ENCODE peak calls at places on chromosome 3, in ten cellular contexts. H is body of pancreas, B is transverse colon, F is gastrocnemius medialis, X is heart left ventricle, O is tibial nerve, D is prostate gland, U is H1, J is spleen, C is GM12878. V is an unnamed sample.

GRCh38 chr3:102354818-102355515 is 79.8 kb upstream of the ZPLD1 start:
- DNase-seq in F (no peak), O (no peak), H (no peak), U (no peak), J (no peak), D (no peak), B (no peak), X (no peak), C (no peak), V (no peak)

GRCh38 chr3:196519738-196520122 is 4.6 kb upstream of the SMCO1 start:
- DNase-seq in H (no peak), O (no peak), J (no peak), F (no peak), B (no peak), X (no peak), U (no peak), C (no peak), D (no peak), V (no peak)

GRCh38 chr3:11768604-11769003 is 78.1 kb downstream of the TAMM41 start:
- DNase-seq in X (no peak), H (no peak), O (no peak), B (no peak), F (no peak), J (no peak), U (no peak), C (no peak), D (no peak), V (no peak)

GRCh38 chr3:140753865-140754754 is 76.2 kb downstream of the TRIM42 start:
- DNase-seq in B (no peak), X (no peak), F (no peak), J (no peak), C (peak; percentile 87), O (no peak), H (no peak), U (no peak), D (no peak), V (no peak)

GRCh38 chr3:193945126-193945525 is 190.8 kb upstream of the HES1 start:
- DNase-seq in J (no peak), B (no peak), O (peak; percentile 15), D (no peak), C (no peak), U (no peak), F (no peak), H (no peak), X (no peak), V (no peak)

GRCh38 chr3:50204052-50204803 is 843 bp upstream of the SLC38A3 start:
- DNase-seq in U (no peak), O (no peak), J (no peak), D (no peak), C (no peak), H (no peak), F (no peak), X (no peak), B (no peak), V (no peak)

GRCh38 chr3:113173102-113173501 is 38.3 kb upstream of the BOC start:
- DNase-seq in F (no peak), C (no peak), J (no peak), X (no peak), U (no peak), B (no peak), O (no peak), H (no peak), D (no peak), V (no peak)

GRCh38 chr3:142866841-142867631 is 21.8 kb downstream of the PCOLCE2 start:
- DNase-seq in X (no peak), J (no peak), D (no peak), B (no peak), H (peak; percentile 35), C (no peak), O (no peak), F (no peak), U (peak; percentile 84), V (no peak)

GRCh38 chr3:42012378-42012934 is 50.6 kb upstream of the ULK4 start:
- DNase-seq in B (no peak), U (no peak), X (no peak), J (no peak), F (no peak), C (no peak), O (no peak), D (no peak), H (no peak), V (no peak)

GRCh38 chr3:42013652-42014442 is 51.9 kb upstream of the ULK4 start:
- DNase-seq in U (no peak), B (peak; percentile 55), O (no peak), D (no peak), H (peak; percentile 43), C (no peak), J (peak; percentile 92), F (peak; percentile 10), X (peak; percentile 44), V (peak; percentile 35)

GRCh38 chr3:42014949-42015533 is 53.1 kb upstream of the ULK4 start:
- DNase-seq in B (peak; percentile 55), U (no peak), D (no peak), O (peak; percentile 30), C (no peak), H (peak; percentile 42), X (peak; percentile 66), J (peak; percentile 87), F (peak; percentile 31), V (peak; percentile 37)

GRCh38 chr3:42014443-42014945 is 52.6 kb upstream of the ULK4 start:
- DNase-seq in O (no peak), D (no peak), J (no peak), F (no peak), U (no peak), X (peak; percentile 36), B (peak; percentile 26), H (no peak), C (no peak), V (no peak)

GRCh38 chr3:42012935-42013651 is 51.2 kb upstream of the ULK4 start:
- DNase-seq in D (peak; percentile 58), U (no peak), C (peak; percentile 86), O (peak; percentile 32), X (peak; percentile 83), F (peak; percentile 54), B (peak; percentile 86), J (peak; percentile 97), H (peak; percentile 73), V (peak; percentile 65)
- TF ChIP-seq POLR2A in D (no peak), U (no peak), C (peak; percentile 88), O (no peak), X (no peak), F (peak; percentile 45), B (peak; percentile 79), J (no peak), H (peak; percentile 65), V (no peak)

DNA sequence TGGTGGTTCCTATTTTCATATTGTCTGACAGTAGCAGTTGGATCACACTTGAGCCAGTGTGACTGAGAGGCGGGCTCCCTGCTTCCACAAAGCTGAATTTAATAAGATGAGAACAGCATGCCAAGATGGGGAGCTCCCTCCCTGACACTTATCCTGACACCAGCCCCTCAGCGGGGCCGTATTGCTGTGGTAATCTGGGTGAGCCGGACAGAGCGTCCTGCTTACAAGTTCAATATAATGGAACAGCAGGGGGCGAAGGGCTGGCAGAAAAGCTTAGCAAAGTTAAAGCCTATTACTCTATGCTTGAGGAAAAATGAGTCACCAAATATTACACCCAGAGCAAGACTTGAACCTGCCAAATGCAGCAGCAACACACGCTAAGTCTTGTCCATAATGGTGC is 163.9 kb upstream of the CMC1 start:
- DNase-seq in C (no peak), O (peak; percentile 20), X (no peak), J (no peak), B (no peak), F (no peak), H (peak; percentile 16), D (no peak), U (peak; percentile 50), V (peak; percentile 15)
- TF ChIP-seq CTCF in C (no peak), O (no peak), X (no peak), J (no peak), B (no peak), F (no peak), H (peak; percentile 20), D (no peak), U (no peak), V (no peak)

GRCh38 chr3:110413291-110413690 is 658.3 kb upstream of the NECTIN3 start:
- DNase-seq in O (no peak), F (no peak), H (no peak), U (no peak), C (no peak), J (no peak), X (no peak), B (no peak), D (no peak), V (no peak)
- H3K36me3 ChIP-seq in O (no peaks in the 10 kb centered on the region), F (no peaks in the 10 kb centered on the region), H (no peaks in the 10 kb centered on the region), U (no peaks in the 10 kb centered on the region), C (no peaks in the 10 kb centered on the region), J (no peaks in the 10 kb centered on the region), X (no peaks in the 10 kb centered on the region), B (no peaks in the 10 kb centered on the region), D (no peaks in the 10 kb centered on the region), V (no peaks in the 10 kb centered on the region)

DNA sequence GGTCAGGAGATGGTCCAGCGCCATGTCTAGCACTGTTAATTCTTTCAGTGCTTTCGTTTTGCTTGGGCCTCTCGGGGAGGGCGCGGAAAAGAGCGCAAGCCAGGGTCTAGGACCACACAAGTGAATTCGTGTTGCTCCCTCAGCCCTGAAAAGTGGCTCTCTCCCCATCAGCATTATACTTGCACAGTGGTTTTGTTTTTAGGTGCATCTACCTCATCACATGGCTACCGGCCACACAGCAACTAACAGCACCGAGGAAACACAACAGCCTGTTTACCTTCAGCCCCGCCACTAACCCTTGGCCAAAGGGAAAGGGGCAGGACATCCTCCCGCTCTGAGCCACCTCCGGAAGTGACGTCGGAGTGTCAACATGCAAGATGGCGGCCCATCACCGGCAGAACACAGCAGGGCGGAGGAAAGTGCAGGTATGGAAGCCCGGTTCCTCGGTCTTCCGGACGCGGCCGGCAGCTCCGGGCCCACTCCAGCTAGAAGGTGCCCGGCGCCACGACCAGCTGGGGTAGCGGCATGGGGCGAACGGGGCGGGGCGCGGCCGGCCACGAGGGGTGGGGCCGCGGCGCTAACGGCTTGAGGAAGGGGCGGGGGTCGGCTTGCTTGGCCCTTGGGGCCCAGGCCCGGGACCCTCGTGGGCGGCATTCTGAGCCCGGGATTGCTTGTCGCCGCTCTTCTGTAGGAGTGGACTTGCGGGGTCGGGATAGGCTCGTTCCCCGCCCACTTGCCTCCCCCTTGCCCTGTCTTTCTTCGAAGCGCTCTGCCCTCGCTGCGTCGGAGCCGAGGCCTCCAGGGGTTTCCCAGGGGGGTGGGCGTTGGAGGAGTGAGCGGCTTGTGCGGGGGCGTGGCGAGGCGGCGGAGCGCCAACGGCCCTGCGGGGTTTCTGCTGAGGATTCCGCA is at the start of the genes SCN11A and WDR48:
- DNase-seq in C (peak; percentile 68), X (peak; percentile 96), J (peak; percentile 99), F (peak; percentile 92), H (peak; percentile 96), O (peak; percentile 96), D (peak; percentile 95), U (peak; percentile 72), B (peak; percentile 96), V (peak; percentile 92)
- TF ChIP-seq POLR2A in C (peak; percentile 98), X (no peak), J (no peak), F (peak; percentile 77), H (peak; percentile 93), O (peak; percentile 80), D (peak; percentile 81), U (peak; percentile 97), B (peak; percentile 92), V (peak; percentile 89)

GRCh38 chr3:188687389-188687788 is 484.4 kb upstream of the TPRG1 start:
- DNase-seq in D (no peak), C (no peak), X (no peak), J (no peak), U (no peak), B (no peak), H (no peak), F (no peak), O (no peak), V (no peak)
- TF ChIP-seq CTCF in D (no peak), C (no peak), X (no peak), J (no peak), U (peak; percentile 31), B (no peak), H (no peak), F (no peak), O (no peak), V (no peak)

GRCh38 chr3:71052725-71053124 is 530.8 kb downstream of the FOXP1 start:
- DNase-seq in F (no peak), D (no peak), O (no peak), X (no peak), B (no peak), U (no peak), C (no peak), H (no peak), J (no peak), V (no peak)
- H3K36me3 ChIP-seq in F (peaks cover 6% of the 10 kb centered on the region), D (no peaks in the 10 kb centered on the region), O (peaks cover 7% of the 10 kb centered on the region), X (peaks cover 37% of the 10 kb centered on the region), B (no peaks in the 10 kb centered on the region), U (no peaks in the 10 kb centered on the region), C (no peaks in the 10 kb centered on the region), H (peaks cover 6% of the 10 kb centered on the region), J (peaks cover 47% of the 10 kb centered on the region), V (no peaks in the 10 kb centered on the region)

V was measured in uterus.